ENCODE peak calls at places on chromosomes 3 and 15, in eight cellular contexts. X, A, D, S, J, L, U and C are unnamed samples.

GRCh38 chr3:59608356-59608755 is 558.5 kb upstream of the CFAP20DC start:
- ATAC-seq in X (no peak), L (no peak), S (no peak), U (no peak), A (no peak), J (no peak), D (no peak), C (no peak)

GRCh38 chr3:100333970-100334339 is 602 bp upstream of the NIT2 start:
- ATAC-seq in X (peak; percentile 25), L (no peak), D (peak; percentile 21), J (no peak), U (no peak), S (no peak), A (no peak), C (no peak)

GRCh38 chr3:63015614-63016016 is 140.4 kb upstream of the CADPS start:
- ATAC-seq in A (no peak), U (no peak), X (no peak), S (no peak), J (no peak), D (no peak), L (peak; percentile 40), C (no peak)

GRCh38 chr3:143786229-143787199 is 61.8 kb downstream of the SLC9A9 start:
- ATAC-seq in L (no peak), D (no peak), A (no peak), U (no peak), X (peak; percentile 48), S (no peak), J (no peak), C (peak; percentile 59)

GRCh38 chr15:50778089-50778488 is 12.6 kb upstream of the SPPL2A start:
- ATAC-seq in A (peak; percentile 94), U (no peak), S (no peak), J (no peak), X (no peak), D (peak; percentile 45), L (no peak), C (no peak)

GRCh38 chr3:168574455-168575158 is 478.9 kb upstream of the GOLIM4 start:
- ATAC-seq in X (no peak), L (no peak), D (no peak), U (peak; percentile 83), A (no peak), J (no peak), S (no peak), C (no peak)

GRCh38 chr3:22170370-22170769 is 419.4 kb upstream of the ZNF385D start:
- ATAC-seq in X (no peak), D (no peak), U (no peak), L (no peak), J (no peak), S (no peak), A (no peak), C (no peak)

GRCh38 chr3:3664916-3665315 is 134.3 kb upstream of the LRRN1 start:
- ATAC-seq in X (no peak), D (no peak), L (no peak), S (no peak), J (no peak), U (no peak), A (no peak), C (no peak)

GRCh38 chr3:132380979-132381944 is 36.0 kb upstream of the DNAJC13 start:
- ATAC-seq in U (peak; percentile 31), A (no peak), J (peak; percentile 63), X (no peak), L (no peak), D (no peak), S (no peak), C (no peak)

GRCh38 chr3:46706771-46707582 is 5.8 kb downstream of the TMIE start:
- ATAC-seq in U (no peak), D (no peak), S (no peak), A (no peak), L (no peak), J (no peak), X (no peak), C (no peak)

GRCh38 chr3:177279118-177279815 is 82.0 kb upstream of the TBL1XR1 start:
- ATAC-seq in D (no peak), X (no peak), L (peak; percentile 13), S (no peak), U (no peak), J (no peak), A (no peak), C (no peak)

GRCh38 chr3:46561511-46561910 is 4.6 kb downstream of the LRRC2 start:
- ATAC-seq in L (no peak), S (no peak), D (no peak), J (no peak), X (peak; percentile 52), A (no peak), U (no peak), C (no peak)

GRCh38 chr3:108127301-108127988 is 36.6 kb upstream of the CD47 start:
- ATAC-seq in L (no peak), A (no peak), J (peak; percentile 48), D (no peak), U (peak; percentile 10), X (peak; percentile 19), S (no peak), C (no peak)

GRCh38 chr15:77632760-77633133 is at the start of gene LINGO1:
- ATAC-seq in X (no peak), D (no peak), U (no peak), S (peak; percentile 15), L (peak; percentile 42), A (peak; percentile 41), J (no peak), C (no peak)

GRCh38 chr15:98787936-98788757 is 139.8 kb downstream of the IGF1R start:
- ATAC-seq in D (no peak), A (no peak), L (no peak), S (peak; percentile 77), U (no peak), J (peak; percentile 67), X (peak; percentile 23), C (no peak)

GRCh38 chr15:31353931-31354330 is 27.3 kb downstream of the KLF13 start:
- ATAC-seq in D (peak; percentile 43), S (no peak), A (no peak), U (peak; percentile 15), L (no peak), J (peak; percentile 35), X (peak; percentile 80), C (peak; percentile 31)

GRCh38 chr3:94225176-94225742 is 162.4 kb downstream of the NSUN3 start:
- ATAC-seq in X (no peak), U (no peak), D (no peak), J (no peak), L (no peak), S (no peak), A (no peak), C (no peak)

GRCh38 chr15:80789836-80790235 is 10.7 kb downstream of the CEMIP start:
- ATAC-seq in S (no peak), D (no peak), J (no peak), A (no peak), U (no peak), L (no peak), X (no peak), C (no peak)

GRCh38 chr15:69193948-69194827 is 33.8 kb downstream of the GLCE start:
- ATAC-seq in D (no peak), X (peak; percentile 36), L (no peak), A (peak; percentile 24), J (no peak), S (no peak), U (no peak), C (no peak)

GRCh38 chr15:69003971-69004370 is 10.5 kb upstream of the NOX5 start:
- ATAC-seq in X (no peak), L (no peak), J (no peak), A (no peak), S (no peak), D (no peak), U (no peak), C (no peak)

GRCh38 chr3:13197281-13197680 is 124.1 kb upstream of the IQSEC1 start:
- ATAC-seq in U (no peak), S (no peak), X (no peak), D (no peak), A (no peak), L (no peak), J (no peak), C (no peak)
- TF ChIP-seq POLR2A in U (no peak), S (no peak), X (no peak), D (no peak), A (no peak), L (no peak), J (no peak), C (no peak)

GRCh38 chr3:140948460-140949249 is 7.0 kb downstream of the SLC25A36 start:
- ATAC-seq in X (no peak), D (no peak), J (no peak), L (no peak), S (no peak), A (no peak), U (no peak), C (no peak)
- H3K9me3 ChIP-seq in X (no peaks in the 10 kb centered on the region), D (no peaks in the 10 kb centered on the region), J (no peaks in the 10 kb centered on the region), L (no peaks in the 10 kb centered on the region), S (no peaks in the 10 kb centered on the region), A (no peaks in the 10 kb centered on the region), U (no peaks in the 10 kb centered on the region), C (no peaks in the 10 kb centered on the region)

GRCh38 chr3:51389423-51390183 is 1.5 kb upstream of the RBM15B start:
- ATAC-seq in L (peak; percentile 18), A (no peak), J (no peak), U (peak; percentile 7), D (no peak), S (no peak), X (no peak), C (no peak)

GRCh38 chr3:51391566-51392300 is 648 bp downstream of the RBM15B start:
- ATAC-seq in S (peak; percentile 3), A (peak; percentile 5), L (no peak), J (no peak), U (peak; percentile 9), D (peak; percentile 16), X (no peak), C (peak; percentile 1)

GRCh38 chr3:51390186-51390585 is 899 bp upstream of the RBM15B start:
- ATAC-seq in L (no peak), U (no peak), X (no peak), D (no peak), S (no peak), J (no peak), A (no peak), C (no peak)

GRCh38 chr3:51391075-51391565 is at the start of gene RBM15B:
- ATAC-seq in A (peak; percentile 93), L (peak; percentile 93), S (peak; percentile 88), D (peak; percentile 87), J (peak; percentile 97), X (peak; percentile 97), U (peak; percentile 96), C (peak; percentile 96)

GRCh38 chr3:51390600-51391074 is 448 bp upstream of the RBM15B start:
- ATAC-seq in J (no peak), L (peak; percentile 6), D (peak; percentile 9), A (peak; percentile 5), S (peak; percentile 31), U (peak; percentile 4), X (peak; percentile 4), C (no peak)
- H3K4me1 ChIP-seq in J (peaks cover 71% of the 10 kb centered on the region), L (peaks cover 38% of the 10 kb centered on the region), D (peaks cover 60% of the 10 kb centered on the region), A (peaks cover 89% of the 10 kb centered on the region), S (peaks cover 40% of the 10 kb centered on the region), U (peaks cover 25% of the 10 kb centered on the region), X (peaks cover 79% of the 10 kb centered on the region), C (peaks cover 82% of the 10 kb centered on the region)

DNA sequence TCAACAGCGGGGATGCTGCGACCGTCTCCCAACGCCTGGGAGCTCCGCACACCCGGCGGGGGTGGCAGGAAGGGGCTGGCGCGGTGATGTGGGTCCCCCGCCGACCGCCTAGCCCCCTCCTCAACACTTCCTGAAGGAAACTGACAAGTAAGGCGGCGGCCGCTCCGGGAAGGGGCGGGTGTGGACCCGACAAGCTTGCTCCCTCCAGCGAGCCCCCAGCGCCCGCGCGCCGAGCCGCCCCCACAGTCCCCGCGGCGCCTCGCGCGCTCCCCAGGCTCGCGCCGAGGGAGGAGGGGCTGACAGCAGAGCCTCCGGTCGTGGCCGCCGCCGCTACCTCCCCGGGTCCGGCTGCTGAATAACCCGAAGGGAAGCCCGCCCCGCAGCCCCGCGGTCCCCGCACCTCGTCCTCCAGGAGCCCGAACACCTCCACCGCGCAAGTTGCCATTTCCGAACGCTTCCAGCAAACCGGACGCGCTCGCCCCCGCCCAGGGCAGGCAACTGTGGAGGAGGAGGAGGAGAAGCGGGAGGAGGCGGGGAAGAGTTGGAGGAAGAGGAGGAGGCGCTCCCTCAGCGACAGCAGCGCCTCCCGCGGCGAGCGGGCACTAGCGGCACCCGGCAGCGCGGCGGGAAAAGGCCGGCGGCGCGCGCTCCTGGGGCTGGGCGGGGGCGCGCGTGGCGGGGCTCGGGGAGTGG is at the start of gene NEDD4:
- ATAC-seq in A (peak; percentile 93), X (peak; percentile 97), D (peak; percentile 98), S (peak; percentile 92), L (peak; percentile 95), U (peak; percentile 96), J (peak; percentile 92), C (peak; percentile 97)
- TF ChIP-seq POLR2A in A (peak; percentile 69), X (no peak), D (peak; percentile 62), S (peak; percentile 55), L (peak; percentile 82), U (peak; percentile 68), J (peak; percentile 47), C (peak; percentile 33)